ENCODE peak calls at places on chromosomes 11 and 22, in four cellular contexts. One of them, this sample, is unnamed.

GRCh38 chr11:133955091-133955846 is 1.5 kb downstream of the IGSF9B start:
- DNase-seq in DMS 273 treated with DMSO at 0.1 percent for 48 hours: no peak
- DNase-seq in endothelial cell of umbilical vein: no peak
- DNase-seq in heart right ventricle: peak; percentile 73
- DNase-seq in this sample: no peak

GRCh38 chr11:12942157-12942556 is 67.0 kb upstream of the RASSF10 start:
- DNase-seq in DMS 273 treated with DMSO at 0.1 percent for 48 hours: no peak
- DNase-seq in endothelial cell of umbilical vein: no peak
- DNase-seq in heart right ventricle: no peak
- DNase-seq in this sample: no peak

GRCh38 chr11:2549876-2550605 is 105.2 kb downstream of the KCNQ1 start:
- DNase-seq in DMS 273 treated with DMSO at 0.1 percent for 48 hours: no peak
- DNase-seq in endothelial cell of umbilical vein: no peak
- DNase-seq in heart right ventricle: no peak
- DNase-seq in this sample: no peak

GRCh38 chr22:25141994-25142620 is 57.6 kb upstream of the CRYBB3 start:
- DNase-seq in DMS 273 treated with DMSO at 0.1 percent for 48 hours: no peak
- DNase-seq in endothelial cell of umbilical vein: no peak
- DNase-seq in heart right ventricle: no peak
- DNase-seq in this sample: no peak

GRCh38 chr11:103946793-103947565 is 89.5 kb upstream of the DDI1 start:
- DNase-seq in DMS 273 treated with DMSO at 0.1 percent for 48 hours: no peak
- DNase-seq in endothelial cell of umbilical vein: peak; percentile 44
- DNase-seq in heart right ventricle: no peak
- DNase-seq in this sample: peak; percentile 56

GRCh38 chr22:18965526-18966421 is 29.7 kb upstream of the PRODH start:
- DNase-seq in DMS 273 treated with DMSO at 0.1 percent for 48 hours: no peak
- DNase-seq in endothelial cell of umbilical vein: no peak
- DNase-seq in heart right ventricle: no peak
- DNase-seq in this sample: no peak

GRCh38 chr11:94782446-94782845 is 14.3 kb downstream of the AMOTL1 start:
- DNase-seq in DMS 273 treated with DMSO at 0.1 percent for 48 hours: no peak
- DNase-seq in endothelial cell of umbilical vein: no peak
- DNase-seq in heart right ventricle: no peak
- DNase-seq in this sample: no peak

GRCh38 chr11:110249066-110249465 is 47.3 kb downstream of the RDX start:
- DNase-seq in DMS 273 treated with DMSO at 0.1 percent for 48 hours: no peak
- DNase-seq in endothelial cell of umbilical vein: no peak
- DNase-seq in heart right ventricle: no peak
- DNase-seq in this sample: no peak

GRCh38 chr11:32034680-32035079 is 56.2 kb upstream of the RCN1 start:
- DNase-seq in DMS 273 treated with DMSO at 0.1 percent for 48 hours: no peak
- DNase-seq in endothelial cell of umbilical vein: no peak
- DNase-seq in heart right ventricle: no peak
- DNase-seq in this sample: no peak

GRCh38 chr11:94020777-94021615 is at the start of gene HEPHL1:
- DNase-seq in DMS 273 treated with DMSO at 0.1 percent for 48 hours: no peak
- DNase-seq in endothelial cell of umbilical vein: no peak
- DNase-seq in heart right ventricle: no peak
- DNase-seq in this sample: peak; percentile 87

GRCh38 chr11:68033708-68034045 is 3.2 kb downstream of the NDUFS8 start:
- DNase-seq in DMS 273 treated with DMSO at 0.1 percent for 48 hours: no peak
- DNase-seq in endothelial cell of umbilical vein: no peak
- DNase-seq in heart right ventricle: peak; percentile 71
- DNase-seq in this sample: no peak

GRCh38 chr11:67405688-67406339 is 1.9 kb downstream of the TBC1D10C start:
- DNase-seq in DMS 273 treated with DMSO at 0.1 percent for 48 hours: no peak
- DNase-seq in endothelial cell of umbilical vein: no peak
- DNase-seq in heart right ventricle: no peak
- DNase-seq in this sample: no peak

GRCh38 chr22:32130464-32130863 is 28.6 kb downstream of the C22orf42 start:
- DNase-seq in DMS 273 treated with DMSO at 0.1 percent for 48 hours: no peak
- DNase-seq in endothelial cell of umbilical vein: no peak
- DNase-seq in heart right ventricle: no peak
- DNase-seq in this sample: no peak

GRCh38 chr11:64126796-64127195 is 39.1 kb downstream of the MACROD1 start:
- DNase-seq in DMS 273 treated with DMSO at 0.1 percent for 48 hours: no peak
- DNase-seq in endothelial cell of umbilical vein: no peak
- DNase-seq in heart right ventricle: no peak
- DNase-seq in this sample: no peak

GRCh38 chr11:6096417-6096816 is 11.1 kb upstream of the OR56B4 start:
- DNase-seq in DMS 273 treated with DMSO at 0.1 percent for 48 hours: no peak
- DNase-seq in endothelial cell of umbilical vein: peak; percentile 40
- DNase-seq in heart right ventricle: peak; percentile 13
- DNase-seq in this sample: no peak

GRCh38 chr11:102762414-102762813 is 18.0 kb downstream of the MMP10 start:
- DNase-seq in DMS 273 treated with DMSO at 0.1 percent for 48 hours: no peak
- DNase-seq in endothelial cell of umbilical vein: peak; percentile 45
- DNase-seq in heart right ventricle: no peak
- DNase-seq in this sample: no peak

GRCh38 chr11:117045956-117046355 is 52.3 kb downstream of the SIK3 start:
- DNase-seq in DMS 273 treated with DMSO at 0.1 percent for 48 hours: no peak
- DNase-seq in endothelial cell of umbilical vein: no peak
- DNase-seq in heart right ventricle: no peak
- DNase-seq in this sample: peak; percentile 18

GRCh38 chr11:75011872-75012271 is 23.1 kb downstream of the NEU3 start:
- DNase-seq in DMS 273 treated with DMSO at 0.1 percent for 48 hours: no peak
- DNase-seq in endothelial cell of umbilical vein: no peak
- DNase-seq in heart right ventricle: no peak
- DNase-seq in this sample: no peak

GRCh38 chr22:50206599-50206998 is 5.8 kb downstream of the SELENOO start:
- DNase-seq in DMS 273 treated with DMSO at 0.1 percent for 48 hours: no peak
- DNase-seq in endothelial cell of umbilical vein: peak; percentile 39
- DNase-seq in heart right ventricle: peak; percentile 68
- DNase-seq in this sample: peak; percentile 87

GRCh38 chr11:82980292-82980691 is 78.8 kb downstream of the DDIAS start:
- DNase-seq in DMS 273 treated with DMSO at 0.1 percent for 48 hours: no peak
- DNase-seq in endothelial cell of umbilical vein: peak; percentile 92
- DNase-seq in heart right ventricle: no peak
- DNase-seq in this sample: peak; percentile 59

GRCh38 chr11:44775366-44776356 is 48.9 kb downstream of the TSPAN18 start:
- DNase-seq in DMS 273 treated with DMSO at 0.1 percent for 48 hours: peak; percentile 5
- DNase-seq in endothelial cell of umbilical vein: peak; percentile 60
- DNase-seq in heart right ventricle: peak; percentile 63
- DNase-seq in this sample: peak; percentile 45

GRCh38 chr22:48959496-48959895 is 868.2 kb downstream of the BRD1 start:
- DNase-seq in DMS 273 treated with DMSO at 0.1 percent for 48 hours: no peak
- DNase-seq in endothelial cell of umbilical vein: no peak
- DNase-seq in heart right ventricle: no peak
- DNase-seq in this sample: no peak

GRCh38 chr22:19750666-19751490 is 9.7 kb upstream of the TBX1 start:
- DNase-seq in DMS 273 treated with DMSO at 0.1 percent for 48 hours: no peak
- DNase-seq in endothelial cell of umbilical vein: no peak
- DNase-seq in heart right ventricle: no peak
- DNase-seq in this sample: peak; percentile 17

GRCh38 chr22:49499433-49500075 is 328.1 kb downstream of the BRD1 start:
- DNase-seq in DMS 273 treated with DMSO at 0.1 percent for 48 hours: no peak
- DNase-seq in endothelial cell of umbilical vein: no peak
- DNase-seq in heart right ventricle: no peak
- DNase-seq in this sample: no peak

GRCh38 chr11:25702417-25702816 is 629.5 kb upstream of the ANO3 start:
- DNase-seq in DMS 273 treated with DMSO at 0.1 percent for 48 hours: no peak
- DNase-seq in endothelial cell of umbilical vein: no peak
- DNase-seq in heart right ventricle: no peak
- DNase-seq in this sample: no peak

GRCh38 chr11:43282607-43283440 is 29.0 kb upstream of the API5 start:
- DNase-seq in DMS 273 treated with DMSO at 0.1 percent for 48 hours: peak; percentile 4
- DNase-seq in endothelial cell of umbilical vein: peak; percentile 50
- DNase-seq in heart right ventricle: no peak
- DNase-seq in this sample: peak; percentile 30

GRCh38 chr22:25372000-25372595 is 152.7 kb downstream of the CRYBB2 start:
- DNase-seq in DMS 273 treated with DMSO at 0.1 percent for 48 hours: no peak
- DNase-seq in endothelial cell of umbilical vein: no peak
- DNase-seq in heart right ventricle: no peak
- DNase-seq in this sample: no peak

GRCh38 chr11:72807021-72807693 is 7.1 kb upstream of the ATG16L2 start:
- DNase-seq in DMS 273 treated with DMSO at 0.1 percent for 48 hours: no peak
- DNase-seq in endothelial cell of umbilical vein: no peak
- DNase-seq in heart right ventricle: no peak
- DNase-seq in this sample: peak; percentile 80

GRCh38 chr22:40326905-40327735 is 19.2 kb upstream of the ADSL start:
- DNase-seq in DMS 273 treated with DMSO at 0.1 percent for 48 hours: no peak
- DNase-seq in endothelial cell of umbilical vein: peak; percentile 75
- DNase-seq in heart right ventricle: no peak
- DNase-seq in this sample: no peak

GRCh38 chr11:7577883-7578242 is 64.1 kb downstream of the PPFIBP2 start:
- DNase-seq in DMS 273 treated with DMSO at 0.1 percent for 48 hours: no peak
- DNase-seq in endothelial cell of umbilical vein: peak; percentile 57
- DNase-seq in heart right ventricle: no peak
- DNase-seq in this sample: no peak

GRCh38 chr11:48083427-48083826 is 103.1 kb downstream of the PTPRJ start:
- DNase-seq in DMS 273 treated with DMSO at 0.1 percent for 48 hours: no peak
- DNase-seq in endothelial cell of umbilical vein: no peak
- DNase-seq in heart right ventricle: no peak
- DNase-seq in this sample: no peak

GRCh38 chr22:22403771-22404170 is 104.8 kb downstream of the ZNF280B start:
- DNase-seq in DMS 273 treated with DMSO at 0.1 percent for 48 hours: no peak
- DNase-seq in endothelial cell of umbilical vein: no peak
- DNase-seq in heart right ventricle: no peak
- DNase-seq in this sample: no peak

GRCh38 chr11:114416441-114416928 is 16.0 kb downstream of the RBM7 start:
- DNase-seq in DMS 273 treated with DMSO at 0.1 percent for 48 hours: no peak
- DNase-seq in endothelial cell of umbilical vein: no peak
- DNase-seq in heart right ventricle: peak; percentile 12
- DNase-seq in this sample: peak; percentile 49